ENCODE peak calls at places on chromosomes 16 and 17, in four cellular contexts. U is pancreas, Z is HCT116, B is upper lobe of right lung. C is an unnamed sample.

GRCh38 chr16:56773531-56773930 is 43.6 kb downstream of the NUP93 start:
- DNase-seq in U (no peak), Z (no peak), B (no peak), C (no peak)

GRCh38 chr16:23905027-23905426 is 69.2 kb downstream of the PRKCB start:
- DNase-seq in U (no peak), Z (no peak), B (no peak), C (no peak)

GRCh38 chr17:32385121-32385520 is 35.2 kb downstream of the ZNF207 start:
- DNase-seq in U (no peak), Z (no peak), B (no peak), C (no peak)

GRCh38 chr16:57260294-57260929 is 15.4 kb downstream of the ARL2BP start:
- DNase-seq in U (peak), Z (no peak), B (peak), C (peak)

GRCh38 chr17:73342549-73343167 is 30.9 kb upstream of the CDC42EP4 start:
- DNase-seq in U (no peak), Z (no peak), B (no peak), C (no peak)

GRCh38 chr17:48241131-48241591 is 133.6 kb downstream of the SNX11 start:
- DNase-seq in U (no peak), Z (peak), B (no peak), C (no peak)

GRCh38 chr16:85483424-85483823 is 129.7 kb upstream of the GSE1 start:
- DNase-seq in U (no peak), Z (no peak), B (no peak), C (no peak)

GRCh38 chr17:19750835-19751234 is 2.7 kb upstream of the ALDH3A1 start:
- DNase-seq in U (no peak), Z (no peak), B (peak), C (no peak)

GRCh38 chr17:18378205-18378505 is 577 bp downstream of the EVPLL start:
- DNase-seq in U (no peak), Z (no peak), B (no peak), C (no peak)

GRCh38 chr17:65170839-65171238 is 33.7 kb downstream of the RGS9 start:
- DNase-seq in U (peak), Z (no peak), B (peak), C (no peak)

GRCh38 chr17:43917348-43918025 is 10.2 kb upstream of the MPP2 start:
- DNase-seq in U (no peak), Z (no peak), B (peak), C (no peak)

GRCh38 chr16:59392911-59393310 is 658.8 kb upstream of the GOT2 start:
- DNase-seq in U (no peak), Z (no peak), B (no peak), C (no peak)

GRCh38 chr17:39144414-39144813 is 7.0 kb downstream of the PLXDC1 start:
- DNase-seq in U (peak), Z (no peak), B (peak), C (peak)

GRCh38 chr16:16971042-16971441 is 499.7 kb downstream of the XYLT1 start:
- DNase-seq in U (no peak), Z (no peak), B (no peak), C (no peak)

GRCh38 chr17:13888043-13888442 is 181.3 kb upstream of the COX10 start:
- DNase-seq in U (no peak), Z (no peak), B (no peak), C (no peak)

GRCh38 chr17:16569358-16569712 is 331 bp upstream of the ZNF287 start:
- DNase-seq in U (no peak), Z (no peak), B (no peak), C (no peak)
- H3K4me3 ChIP-seq in U (peak), Z (no peak), B (peak), C (peak)

DNA sequence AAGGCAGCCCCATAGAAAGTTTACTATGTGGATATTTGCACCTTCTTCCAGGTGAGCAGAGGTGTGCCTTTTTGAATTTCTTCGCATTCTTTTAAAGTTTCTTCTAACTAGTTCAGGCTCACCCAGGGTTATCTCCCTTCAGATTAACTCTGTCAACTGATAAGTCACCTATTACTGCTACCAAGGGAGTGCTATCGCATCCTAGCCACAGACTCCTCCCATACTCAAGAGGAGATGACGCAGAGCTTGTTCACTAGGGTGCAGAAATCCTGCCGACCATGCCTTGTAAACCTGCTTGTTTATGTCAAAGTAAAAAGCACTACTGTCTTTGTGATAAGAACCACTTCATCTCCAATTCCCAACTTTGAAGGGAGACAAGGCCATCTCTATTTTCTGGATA is 390.1 kb downstream of the RBFOX1 start:
- DNase-seq in U (no peak), Z (no peak), B (no peak), C (no peak)
- H3K27ac ChIP-seq in U (no peak), Z (no peak), B (no peak), C (no peak)

DNA sequence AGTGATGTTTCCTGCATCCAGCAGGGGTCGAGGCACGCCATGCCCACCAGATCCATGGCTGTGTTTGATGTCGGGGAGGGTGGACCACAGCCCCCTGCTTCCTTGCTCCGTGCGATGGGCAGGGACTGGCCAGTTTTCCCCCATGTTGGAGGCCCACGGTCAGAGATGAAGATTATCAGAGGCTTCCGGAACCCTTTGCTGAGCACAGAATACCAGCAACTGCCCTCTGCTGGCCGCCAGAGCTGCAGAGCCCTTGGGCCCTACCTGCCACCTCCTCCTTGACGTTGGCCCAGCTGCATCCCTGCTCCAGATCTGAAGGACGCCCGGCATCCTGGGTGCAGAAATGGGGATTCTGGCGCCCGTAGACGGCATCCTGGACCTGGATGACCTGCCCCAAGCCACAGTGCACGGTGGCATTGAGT is 23.7 kb upstream of the BCO1 start:
- DNase-seq in U (no peak), Z (peak), B (no peak), C (no peak)
- TF ChIP-seq CTCF in U (no peak), Z (peak), B (peak), C (no peak)

DNA sequence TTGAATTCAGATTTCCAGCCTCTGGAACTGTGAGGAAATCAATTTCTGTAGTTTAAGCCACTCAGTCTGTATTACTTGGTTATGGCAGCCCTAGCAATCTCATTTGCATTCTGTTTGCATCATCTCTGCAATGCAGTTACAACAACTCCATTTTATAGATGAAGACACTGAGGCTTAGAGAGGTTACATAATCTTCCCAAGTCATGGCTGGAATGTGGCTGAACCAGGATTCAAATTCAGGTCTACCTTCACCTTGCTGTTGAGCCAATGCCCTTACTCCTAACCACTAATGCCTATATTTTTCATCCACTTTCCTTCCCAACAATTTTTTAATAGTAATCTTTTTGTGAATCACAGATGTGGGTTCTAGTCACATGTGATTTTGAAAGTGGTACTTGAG is 469.8 kb upstream of the CCL2 start:
- DNase-seq in U (no peak), Z (no peak), B (no peak), C (no peak)
- H3K4me3 ChIP-seq in U (no peak), Z (no peak), B (no peak), C (no peak)

DNA sequence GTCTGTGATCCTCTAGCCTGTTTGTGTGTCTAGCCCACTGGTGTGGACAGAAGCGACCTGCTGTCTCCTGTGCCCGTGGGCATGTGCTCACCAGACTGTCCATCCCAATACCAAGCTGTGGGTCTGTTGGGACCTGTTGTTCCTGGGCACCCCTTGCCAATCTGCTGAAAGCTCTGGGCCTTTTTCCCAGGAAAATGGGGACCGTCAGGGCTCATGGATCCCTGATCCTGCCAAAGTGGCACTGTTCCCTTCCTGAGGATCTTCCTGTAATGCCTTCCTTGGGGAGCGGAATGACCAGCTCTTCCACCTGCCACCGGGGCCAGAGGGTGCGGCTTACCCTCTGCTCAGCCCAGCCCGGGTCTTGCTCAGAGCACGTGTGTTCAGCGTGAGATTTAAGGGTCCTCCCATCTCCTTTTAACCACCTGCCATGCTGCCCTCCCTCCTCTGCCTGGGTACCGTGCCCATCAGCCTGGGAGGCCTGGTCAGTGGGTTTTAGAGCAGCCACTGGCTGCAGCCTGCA is 59.3 kb downstream of the BAIAP2 start:
- DNase-seq in U (no peak), Z (no peak), B (no peak), C (peak)
- H3K27ac ChIP-seq in U (peak), Z (peak), B (no peak), C (peak)

DNA sequence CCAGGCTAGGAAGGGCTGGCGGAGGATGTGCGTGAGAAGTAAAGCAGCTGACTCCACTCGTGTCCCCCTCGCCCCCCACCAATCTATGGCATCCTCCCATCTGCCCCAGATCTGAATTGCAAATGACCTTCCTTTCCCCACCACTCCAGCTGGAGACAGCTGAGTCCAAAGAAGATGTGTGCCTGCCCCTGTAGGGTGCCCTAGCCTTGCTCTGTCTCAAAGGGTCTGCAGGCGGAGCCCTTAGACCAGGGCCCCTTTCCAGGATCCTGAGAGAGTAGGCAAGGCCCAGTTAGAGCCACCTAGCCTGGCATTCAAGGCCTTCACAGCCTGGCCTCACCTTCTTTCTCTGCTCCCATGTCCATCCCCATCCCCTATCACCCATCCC is 66.7 kb upstream of the LHX1 start:
- DNase-seq in U (no peak), Z (no peak), B (no peak), C (no peak)
- TF ChIP-seq CTCF in U (no peak), Z (no peak), B (no peak), C (no peak)

GRCh38 chr17:76263896-76264295 is 1.3 kb upstream of the UBALD2 start:
- DNase-seq in U (no peak), Z (no peak), B (no peak), C (no peak)
- H3K4me3 ChIP-seq in U (peak), Z (no peak), B (no peak), C (no peak)

GRCh38 chr16:79770244-79771064 is 169.9 kb upstream of the MAF start:
- DNase-seq in U (peak), Z (no peak), B (peak), C (peak)

GRCh38 chr16:79769320-79770243 is 169.0 kb upstream of the MAF start:
- DNase-seq in U (no peak), Z (no peak), B (no peak), C (no peak)

GRCh38 chr16:79764415-79765149 is 164.0 kb upstream of the MAF start:
- DNase-seq in U (no peak), Z (no peak), B (no peak), C (no peak)

GRCh38 chr16:79768594-79768993 is 168.1 kb upstream of the MAF start:
- DNase-seq in U (no peak), Z (no peak), B (no peak), C (no peak)

DNA sequence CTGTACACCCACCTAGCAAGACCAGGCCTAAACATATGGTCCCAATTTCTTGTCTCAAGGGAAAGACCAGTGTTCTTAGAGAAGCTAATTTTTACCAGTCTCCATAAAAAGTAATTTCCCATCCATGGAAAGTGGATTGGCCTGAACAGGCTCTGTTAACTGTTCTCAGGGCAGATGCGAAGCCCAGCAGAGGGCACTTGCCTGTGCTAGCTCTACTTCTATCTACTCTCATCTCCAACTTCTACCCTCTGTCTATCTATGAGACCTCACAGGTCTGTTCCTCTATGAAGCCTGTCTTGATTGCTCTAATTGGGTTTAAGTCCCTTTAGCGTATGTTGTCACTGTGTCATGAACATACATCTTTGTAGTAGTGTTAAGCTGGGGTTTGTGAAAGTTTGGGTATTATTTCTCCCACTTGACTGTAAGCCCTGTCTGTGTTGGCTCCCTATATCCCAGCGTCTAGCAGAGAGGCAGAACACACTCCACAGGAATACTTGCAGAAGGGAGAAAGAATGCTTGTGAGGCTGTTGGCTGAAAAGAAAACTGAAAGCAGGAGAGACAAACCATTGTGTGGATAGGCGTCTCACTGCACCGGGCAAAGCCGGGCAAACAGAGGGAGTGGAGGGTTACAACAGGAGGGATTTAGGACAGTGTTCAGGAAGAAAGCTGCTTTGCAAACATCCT is 167.2 kb upstream of the MAF start:
- DNase-seq in U (no peak), Z (no peak), B (no peak), C (no peak)
- H3K27ac ChIP-seq in U (peak), Z (no peak), B (peak), C (peak)